ENCODE peak calls at places on chromosomes 6 and 20, in seven cellular contexts. One of them, this sample, is unnamed.

GRCh38 chr6:128036808-128037570 is 136.1 kb upstream of the THEMIS start:
- DNase-seq in K562: no peak
- DNase-seq in Panc1: no peak
- DNase-seq in HepG2: no peak
- DNase-seq in SK-N-SH: no peak
- DNase-seq in H1: no peak
- DNase-seq in GM12878: no peak
- DNase-seq in this sample: no peak

GRCh38 chr6:1365701-1366100 is 23.7 kb upstream of the FOXF2 start:
- DNase-seq in K562: no peak
- DNase-seq in Panc1: no peak
- DNase-seq in HepG2: no peak
- DNase-seq in SK-N-SH: no peak
- DNase-seq in H1: no peak
- DNase-seq in GM12878: no peak
- DNase-seq in this sample: no peak

GRCh38 chr6:136208783-136209182 is 41.3 kb downstream of the MTFR2 start:
- DNase-seq in K562: no peak
- DNase-seq in Panc1: no peak
- DNase-seq in HepG2: no peak
- DNase-seq in SK-N-SH: no peak
- DNase-seq in H1: no peak
- DNase-seq in GM12878: no peak
- DNase-seq in this sample: no peak

GRCh38 chr6:169865346-169866139 is 114.1 kb downstream of the ERMARD start:
- DNase-seq in K562: no peak
- DNase-seq in Panc1: no peak
- DNase-seq in HepG2: no peak
- DNase-seq in SK-N-SH: no peak
- DNase-seq in H1: no peak
- DNase-seq in GM12878: no peak
- DNase-seq in this sample: no peak

GRCh38 chr6:145626857-145627256 is 108.5 kb downstream of the EPM2A start:
- DNase-seq in K562: no peak
- DNase-seq in Panc1: no peak
- DNase-seq in HepG2: no peak
- DNase-seq in SK-N-SH: no peak
- DNase-seq in H1: no peak
- DNase-seq in GM12878: no peak
- DNase-seq in this sample: no peak

GRCh38 chr20:63094767-63095499 is 88.2 kb upstream of the BHLHE23 start:
- DNase-seq in K562: no peak
- DNase-seq in Panc1: no peak
- DNase-seq in HepG2: no peak
- DNase-seq in SK-N-SH: peak
- DNase-seq in H1: no peak
- DNase-seq in GM12878: no peak
- DNase-seq in this sample: no peak

GRCh38 chr6:142857609-142858195 is 87.3 kb downstream of the HIVEP2 start:
- DNase-seq in K562: no peak
- DNase-seq in Panc1: no peak
- DNase-seq in HepG2: no peak
- DNase-seq in SK-N-SH: no peak
- DNase-seq in H1: no peak
- DNase-seq in GM12878: no peak
- DNase-seq in this sample: no peak

GRCh38 chr6:88365656-88366055 is 199.5 kb upstream of the CNR1 start:
- DNase-seq in K562: no peak
- DNase-seq in Panc1: no peak
- DNase-seq in HepG2: no peak
- DNase-seq in SK-N-SH: no peak
- DNase-seq in H1: no peak
- DNase-seq in GM12878: no peak
- DNase-seq in this sample: no peak

GRCh38 chr20:39312107-39312506 is 350.0 kb downstream of the DHX35 start:
- DNase-seq in K562: no peak
- DNase-seq in Panc1: no peak
- DNase-seq in HepG2: no peak
- DNase-seq in SK-N-SH: no peak
- DNase-seq in H1: no peak
- DNase-seq in GM12878: no peak
- DNase-seq in this sample: no peak

GRCh38 chr6:103707596-103708325 is 1152.0 kb downstream of the HACE1 start:
- DNase-seq in K562: no peak
- DNase-seq in Panc1: no peak
- DNase-seq in HepG2: no peak
- DNase-seq in SK-N-SH: no peak
- DNase-seq in H1: no peak
- DNase-seq in GM12878: no peak
- DNase-seq in this sample: no peak

GRCh38 chr6:1315201-1315559 is 3.3 kb downstream of the FOXQ1 start:
- DNase-seq in K562: no peak
- DNase-seq in Panc1: no peak
- DNase-seq in HepG2: no peak
- DNase-seq in SK-N-SH: no peak
- DNase-seq in H1: no peak
- DNase-seq in GM12878: no peak
- DNase-seq in this sample: no peak

GRCh38 chr20:49446808-49447207 is 35.7 kb downstream of the KCNB1 start:
- DNase-seq in K562: no peak
- DNase-seq in Panc1: no peak
- DNase-seq in HepG2: no peak
- DNase-seq in SK-N-SH: no peak
- DNase-seq in H1: no peak
- DNase-seq in GM12878: no peak
- DNase-seq in this sample: no peak

GRCh38 chr6:18207438-18207837 is 52.2 kb downstream of the KDM1B start:
- DNase-seq in K562: no peak
- DNase-seq in Panc1: no peak
- DNase-seq in HepG2: no peak
- DNase-seq in SK-N-SH: no peak
- DNase-seq in H1: no peak
- DNase-seq in GM12878: no peak
- DNase-seq in this sample: no peak

GRCh38 chr20:47574616-47575401 is 73.1 kb downstream of the NCOA3 start:
- DNase-seq in K562: peak
- DNase-seq in Panc1: no peak
- DNase-seq in HepG2: no peak
- DNase-seq in SK-N-SH: peak
- DNase-seq in H1: no peak
- DNase-seq in GM12878: no peak
- DNase-seq in this sample: no peak

GRCh38 chr20:58708246-58708931 is 15.8 kb downstream of the NPEPL1 start:
- DNase-seq in K562: no peak
- DNase-seq in Panc1: no peak
- DNase-seq in HepG2: no peak
- DNase-seq in SK-N-SH: peak
- DNase-seq in H1: no peak
- DNase-seq in GM12878: no peak
- DNase-seq in this sample: no peak

GRCh38 chr6:35048631-35049083 is 92.5 kb downstream of the TCP11 start:
- DNase-seq in K562: no peak
- DNase-seq in Panc1: no peak
- DNase-seq in HepG2: no peak
- DNase-seq in SK-N-SH: peak
- DNase-seq in H1: no peak
- DNase-seq in GM12878: no peak
- DNase-seq in this sample: no peak

GRCh38 chr20:50399003-50399916 is 110.9 kb upstream of the PTPN1 start:
- DNase-seq in K562: no peak
- DNase-seq in Panc1: no peak
- DNase-seq in HepG2: peak
- DNase-seq in SK-N-SH: no peak
- DNase-seq in H1: no peak
- DNase-seq in GM12878: no peak
- DNase-seq in this sample: no peak

GRCh38 chr20:52972190-52972937 is at the start of gene TSHZ2:
- DNase-seq in K562: no peak
- DNase-seq in Panc1: no peak
- DNase-seq in HepG2: peak
- DNase-seq in SK-N-SH: peak
- DNase-seq in H1: no peak
- DNase-seq in GM12878: no peak
- DNase-seq in this sample: no peak

GRCh38 chr6:31042801-31043200 is 32.5 kb downstream of the MUC22 start:
- DNase-seq in K562: peak
- DNase-seq in Panc1: peak
- DNase-seq in HepG2: peak
- DNase-seq in SK-N-SH: peak
- DNase-seq in H1: peak
- DNase-seq in GM12878: no peak
- DNase-seq in this sample: peak

GRCh38 chr20:19310541-19310940 is 98.1 kb downstream of the SLC24A3 start:
- DNase-seq in K562: no peak
- DNase-seq in Panc1: no peak
- DNase-seq in HepG2: no peak
- DNase-seq in SK-N-SH: no peak
- DNase-seq in H1: no peak
- DNase-seq in GM12878: no peak
- DNase-seq in this sample: no peak

GRCh38 chr20:19314619-19315018 is 102.2 kb downstream of the SLC24A3 start:
- DNase-seq in K562: no peak
- DNase-seq in Panc1: no peak
- DNase-seq in HepG2: no peak
- DNase-seq in SK-N-SH: no peak
- DNase-seq in H1: no peak
- DNase-seq in GM12878: no peak
- DNase-seq in this sample: no peak

GRCh38 chr20:19308151-19308550 is 95.7 kb downstream of the SLC24A3 start:
- DNase-seq in K562: no peak
- DNase-seq in Panc1: no peak
- DNase-seq in HepG2: no peak
- DNase-seq in SK-N-SH: no peak
- DNase-seq in H1: no peak
- DNase-seq in GM12878: no peak
- DNase-seq in this sample: no peak

GRCh38 chr20:19317240-19318069 is 105.0 kb downstream of the SLC24A3 start:
- DNase-seq in K562: no peak
- DNase-seq in Panc1: no peak
- DNase-seq in HepG2: no peak
- DNase-seq in SK-N-SH: no peak
- DNase-seq in H1: no peak
- DNase-seq in GM12878: no peak
- DNase-seq in this sample: no peak

GRCh38 chr20:19313342-19314069 is 101.1 kb downstream of the SLC24A3 start:
- DNase-seq in K562: no peak
- DNase-seq in Panc1: no peak
- DNase-seq in HepG2: no peak
- DNase-seq in SK-N-SH: no peak
- DNase-seq in H1: no peak
- DNase-seq in GM12878: no peak
- DNase-seq in this sample: no peak
- TF ChIP-seq SIN3A in K562: no peak
- TF ChIP-seq SIN3A in Panc1: no peak
- TF ChIP-seq SIN3A in HepG2: no peak
- TF ChIP-seq SIN3A in SK-N-SH: no peak
- TF ChIP-seq SIN3A in H1: no peak
- TF ChIP-seq SIN3A in GM12878: no peak
- TF ChIP-seq SIN3A in this sample: no peak

GRCh38 chr6:43966806-43967575 is 160.3 kb downstream of the MRPL14 start:
- DNase-seq in K562: no peak
- DNase-seq in Panc1: no peak
- DNase-seq in HepG2: no peak
- DNase-seq in SK-N-SH: no peak
- DNase-seq in H1: no peak
- DNase-seq in GM12878: no peak
- DNase-seq in this sample: no peak

GRCh38 chr6:43964659-43965570 is 162.3 kb downstream of the MRPL14 start:
- DNase-seq in K562: peak
- DNase-seq in Panc1: no peak
- DNase-seq in HepG2: no peak
- DNase-seq in SK-N-SH: no peak
- DNase-seq in H1: no peak
- DNase-seq in GM12878: no peak
- DNase-seq in this sample: no peak

GRCh38 chr6:43966374-43966658 is 160.9 kb downstream of the MRPL14 start:
- DNase-seq in K562: no peak
- DNase-seq in Panc1: no peak
- DNase-seq in HepG2: no peak
- DNase-seq in SK-N-SH: no peak
- DNase-seq in H1: no peak
- DNase-seq in GM12878: no peak
- DNase-seq in this sample: no peak

GRCh38 chr6:43963877-43964658 is 163.2 kb downstream of the MRPL14 start:
- DNase-seq in K562: no peak
- DNase-seq in Panc1: no peak
- DNase-seq in HepG2: no peak
- DNase-seq in SK-N-SH: no peak
- DNase-seq in H1: no peak
- DNase-seq in GM12878: no peak
- DNase-seq in this sample: no peak

GRCh38 chr6:43965628-43966373 is 161.5 kb downstream of the MRPL14 start:
- DNase-seq in K562: no peak
- DNase-seq in Panc1: no peak
- DNase-seq in HepG2: no peak
- DNase-seq in SK-N-SH: no peak
- DNase-seq in H1: no peak
- DNase-seq in GM12878: no peak
- DNase-seq in this sample: no peak
- TF ChIP-seq SIN3A in K562: no peak
- TF ChIP-seq SIN3A in Panc1: no peak
- TF ChIP-seq SIN3A in HepG2: no peak
- TF ChIP-seq SIN3A in SK-N-SH: no peak
- TF ChIP-seq SIN3A in H1: no peak
- TF ChIP-seq SIN3A in GM12878: no peak
- TF ChIP-seq SIN3A in this sample: no peak

DNA sequence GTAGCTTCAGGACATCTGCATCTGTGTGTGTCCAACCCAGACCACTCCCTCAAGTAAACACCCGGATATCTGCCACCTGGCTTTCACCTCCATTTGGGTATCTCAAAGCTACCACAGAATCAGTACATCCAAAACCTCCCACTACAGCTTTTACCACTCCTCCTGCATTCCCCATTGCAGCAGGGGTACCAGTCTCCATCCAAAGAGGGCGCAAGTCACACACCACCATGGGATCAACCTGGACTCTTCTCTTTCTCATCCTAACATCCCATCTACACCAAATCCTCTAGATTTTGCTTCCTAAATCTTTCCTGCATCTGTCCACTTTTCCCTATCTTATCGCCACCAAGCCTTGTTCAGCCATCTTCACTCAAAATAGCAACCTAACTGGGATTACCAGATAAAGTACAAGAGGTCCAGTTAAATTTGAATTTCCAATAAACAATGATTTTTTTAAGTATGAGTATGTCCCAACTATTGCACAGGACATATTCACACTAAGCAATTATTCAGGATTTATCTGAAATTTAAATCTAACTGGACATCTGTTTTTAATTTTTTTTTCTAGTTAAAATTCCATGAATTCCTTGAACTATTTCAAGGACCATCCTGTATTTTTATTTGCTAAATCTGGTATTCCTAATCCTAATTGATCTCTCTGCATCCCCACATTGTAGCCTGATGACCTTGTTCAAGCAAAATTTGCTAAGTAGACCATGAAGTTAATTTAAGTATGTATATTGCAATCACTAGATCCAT is 164.3 kb upstream of the MLN start:
- DNase-seq in K562: peak
- DNase-seq in Panc1: no peak
- DNase-seq in HepG2: peak
- DNase-seq in SK-N-SH: peak
- DNase-seq in H1: no peak
- DNase-seq in GM12878: no peak
- DNase-seq in this sample: peak
- TF ChIP-seq SIN3A in K562: no peak
- TF ChIP-seq SIN3A in Panc1: no peak
- TF ChIP-seq SIN3A in HepG2: no peak
- TF ChIP-seq SIN3A in SK-N-SH: no peak
- TF ChIP-seq SIN3A in H1: no peak
- TF ChIP-seq SIN3A in GM12878: no peak
- TF ChIP-seq SIN3A in this sample: no peak

GRCh38 chr6:25179051-25179778 is 100.0 kb upstream of the CARMIL1 start:
- DNase-seq in K562: no peak
- DNase-seq in Panc1: no peak
- DNase-seq in HepG2: no peak
- DNase-seq in SK-N-SH: no peak
- DNase-seq in H1: no peak
- DNase-seq in GM12878: no peak
- DNase-seq in this sample: no peak
- TF ChIP-seq SIN3A in K562: no peak
- TF ChIP-seq SIN3A in Panc1: no peak
- TF ChIP-seq SIN3A in HepG2: no peak
- TF ChIP-seq SIN3A in SK-N-SH: no peak
- TF ChIP-seq SIN3A in H1: no peak
- TF ChIP-seq SIN3A in GM12878: no peak
- TF ChIP-seq SIN3A in this sample: no peak